ENCODE peak calls at places on chromosomes 13 and 19, in six cellular contexts. G, N, P, M, I and F are unnamed samples.

GRCh38 chr13:99926014-99926731 is 45.4 kb downstream of the ZIC5 start:
- DNase-seq in M (peak), N (peak), P (no peak), G (peak), I (no peak), F (no peak)

GRCh38 chr13:101892296-101892695 is 439.8 kb downstream of the ITGBL1 start:
- DNase-seq in G (no peak), N (no peak), P (no peak), M (no peak), I (no peak), F (no peak)

GRCh38 chr13:33292712-33293111 is 7.2 kb upstream of the STARD13 start:
- DNase-seq in I (no peak), N (no peak), P (no peak), M (no peak), G (no peak), F (no peak)

GRCh38 chr13:105464249-105464648 is 1071.2 kb downstream of the EFNB2 start:
- DNase-seq in G (no peak), I (no peak), P (no peak), N (no peak), M (peak), F (no peak)

GRCh38 chr13:110300090-110300815 is 6.7 kb downstream of the COL4A1 start:
- DNase-seq in P (no peak), G (no peak), N (no peak), M (peak), I (no peak), F (no peak)

GRCh38 chr19:49224856-49225255 is 67.3 kb downstream of the TRPM4 start:
- DNase-seq in G (peak), I (no peak), N (peak), M (peak), P (no peak), F (no peak)

GRCh38 chr13:43058318-43058674 is 34.9 kb downstream of the DNAJC15 start:
- DNase-seq in M (peak), P (no peak), I (no peak), G (no peak), N (peak), F (no peak)

GRCh38 chr13:34017231-34017630 is 199.3 kb downstream of the RFC3 start:
- DNase-seq in N (no peak), P (no peak), I (no peak), M (no peak), G (no peak), F (no peak)

GRCh38 chr19:18477042-18477760 is 39.3 kb upstream of the ISYNA1 start:
- DNase-seq in M (no peak), N (no peak), I (no peak), G (no peak), P (no peak), F (no peak)

GRCh38 chr13:96822900-96823299 is 171.4 kb downstream of the OXGR1 start:
- DNase-seq in P (no peak), M (no peak), G (no peak), N (peak), I (no peak), F (no peak)

GRCh38 chr19:33205531-33206260 is 11.6 kb downstream of the LRP3 start:
- DNase-seq in G (no peak), N (no peak), M (no peak), I (no peak), P (no peak), F (no peak)

GRCh38 chr13:44335463-44335862 is 38.2 kb upstream of the SERP2 start:
- DNase-seq in G (no peak), I (no peak), M (no peak), N (no peak), P (no peak), F (no peak)

GRCh38 chr19:19659646-19660245 is 3.7 kb downstream of the ATP13A1 start:
- DNase-seq in P (no peak), G (no peak), I (no peak), N (no peak), M (no peak), F (no peak)

GRCh38 chr19:29893606-29894284 is 48.3 kb upstream of the URI1 start:
- DNase-seq in M (no peak), G (no peak), N (no peak), P (no peak), I (no peak), F (no peak)

GRCh38 chr13:97659602-97660001 is 225.6 kb downstream of the RAP2A start:
- DNase-seq in P (no peak), G (no peak), M (peak), N (no peak), I (no peak), F (no peak)

GRCh38 chr13:60412909-60413616 is 16.0 kb downstream of the TDRD3 start:
- DNase-seq in P (no peak), M (no peak), I (no peak), G (no peak), N (no peak), F (no peak)